ENCODE peak calls at places on chromosomes 3 and 15, in four cellular contexts. One of them, this sample, is unnamed.

GRCh38 chr15:84819791-84820190 is 2.6 kb downstream of the ALPK3 start:
- DNase-seq in stimulated activated CD4-positive, alpha-beta T cell treated with anti-CD3 and anti-CD28 coated beads, Interleukin-12 subunit alpha, Interleukin-12 subunit beta, amount 100 ng/mL, for 4 hours: no peak
- DNase-seq in T-cell: no peak
- DNase-seq in central memory CD4-positive, alpha-beta T cell: no peak
- DNase-seq in this sample: no peak

GRCh38 chr3:15291589-15292541 is 40.5 kb downstream of the SH3BP5 start:
- DNase-seq in stimulated activated CD4-positive, alpha-beta T cell treated with anti-CD3 and anti-CD28 coated beads, Interleukin-12 subunit alpha, Interleukin-12 subunit beta, amount 100 ng/mL, for 4 hours: no peak
- DNase-seq in T-cell: peak
- DNase-seq in central memory CD4-positive, alpha-beta T cell: peak
- DNase-seq in this sample: peak

GRCh38 chr3:30680789-30681188 is 74.4 kb downstream of the TGFBR2 start:
- DNase-seq in stimulated activated CD4-positive, alpha-beta T cell treated with anti-CD3 and anti-CD28 coated beads, Interleukin-12 subunit alpha, Interleukin-12 subunit beta, amount 100 ng/mL, for 4 hours: no peak
- DNase-seq in T-cell: no peak
- DNase-seq in central memory CD4-positive, alpha-beta T cell: no peak
- DNase-seq in this sample: no peak

GRCh38 chr15:78097667-78098066 is 5.3 kb downstream of the SH2D7 start:
- DNase-seq in stimulated activated CD4-positive, alpha-beta T cell treated with anti-CD3 and anti-CD28 coated beads, Interleukin-12 subunit alpha, Interleukin-12 subunit beta, amount 100 ng/mL, for 4 hours: no peak
- DNase-seq in T-cell: no peak
- DNase-seq in central memory CD4-positive, alpha-beta T cell: no peak
- DNase-seq in this sample: no peak

GRCh38 chr15:99169769-99170311 is 65.0 kb downstream of the SYNM start:
- DNase-seq in stimulated activated CD4-positive, alpha-beta T cell treated with anti-CD3 and anti-CD28 coated beads, Interleukin-12 subunit alpha, Interleukin-12 subunit beta, amount 100 ng/mL, for 4 hours: no peak
- DNase-seq in T-cell: no peak
- DNase-seq in central memory CD4-positive, alpha-beta T cell: no peak
- DNase-seq in this sample: no peak

GRCh38 chr15:90413411-90414379 is 25.7 kb downstream of the IQGAP1 start:
- DNase-seq in stimulated activated CD4-positive, alpha-beta T cell treated with anti-CD3 and anti-CD28 coated beads, Interleukin-12 subunit alpha, Interleukin-12 subunit beta, amount 100 ng/mL, for 4 hours: no peak
- DNase-seq in T-cell: no peak
- DNase-seq in central memory CD4-positive, alpha-beta T cell: no peak
- DNase-seq in this sample: no peak

GRCh38 chr3:141129049-141130038 is 78.2 kb downstream of the SPSB4 start:
- DNase-seq in stimulated activated CD4-positive, alpha-beta T cell treated with anti-CD3 and anti-CD28 coated beads, Interleukin-12 subunit alpha, Interleukin-12 subunit beta, amount 100 ng/mL, for 4 hours: no peak
- DNase-seq in T-cell: no peak
- DNase-seq in central memory CD4-positive, alpha-beta T cell: no peak
- DNase-seq in this sample: no peak

GRCh38 chr3:14479591-14479990 is 60.6 kb downstream of the GRIP2 start:
- DNase-seq in stimulated activated CD4-positive, alpha-beta T cell treated with anti-CD3 and anti-CD28 coated beads, Interleukin-12 subunit alpha, Interleukin-12 subunit beta, amount 100 ng/mL, for 4 hours: no peak
- DNase-seq in T-cell: no peak
- DNase-seq in central memory CD4-positive, alpha-beta T cell: no peak
- DNase-seq in this sample: no peak

GRCh38 chr3:132187746-132188145 is 129.5 kb upstream of the ACP3 start:
- DNase-seq in stimulated activated CD4-positive, alpha-beta T cell treated with anti-CD3 and anti-CD28 coated beads, Interleukin-12 subunit alpha, Interleukin-12 subunit beta, amount 100 ng/mL, for 4 hours: no peak
- DNase-seq in T-cell: no peak
- DNase-seq in central memory CD4-positive, alpha-beta T cell: no peak
- DNase-seq in this sample: no peak

GRCh38 chr3:179613807-179614206 is 9.2 kb downstream of the NDUFB5 start:
- DNase-seq in stimulated activated CD4-positive, alpha-beta T cell treated with anti-CD3 and anti-CD28 coated beads, Interleukin-12 subunit alpha, Interleukin-12 subunit beta, amount 100 ng/mL, for 4 hours: no peak
- DNase-seq in T-cell: no peak
- DNase-seq in central memory CD4-positive, alpha-beta T cell: no peak
- DNase-seq in this sample: no peak

GRCh38 chr3:102449341-102449740 is 14.5 kb downstream of the ZPLD1 start:
- DNase-seq in stimulated activated CD4-positive, alpha-beta T cell treated with anti-CD3 and anti-CD28 coated beads, Interleukin-12 subunit alpha, Interleukin-12 subunit beta, amount 100 ng/mL, for 4 hours: no peak
- DNase-seq in T-cell: no peak
- DNase-seq in central memory CD4-positive, alpha-beta T cell: no peak
- DNase-seq in this sample: no peak

GRCh38 chr3:68239542-68239941 is 585.1 kb upstream of the SUCLG2 start:
- DNase-seq in stimulated activated CD4-positive, alpha-beta T cell treated with anti-CD3 and anti-CD28 coated beads, Interleukin-12 subunit alpha, Interleukin-12 subunit beta, amount 100 ng/mL, for 4 hours: no peak
- DNase-seq in T-cell: no peak
- DNase-seq in central memory CD4-positive, alpha-beta T cell: no peak
- DNase-seq in this sample: no peak

GRCh38 chr3:38519000-38519399 is 22.9 kb downstream of the EXOG start:
- DNase-seq in stimulated activated CD4-positive, alpha-beta T cell treated with anti-CD3 and anti-CD28 coated beads, Interleukin-12 subunit alpha, Interleukin-12 subunit beta, amount 100 ng/mL, for 4 hours: no peak
- DNase-seq in T-cell: no peak
- DNase-seq in central memory CD4-positive, alpha-beta T cell: no peak
- DNase-seq in this sample: no peak

GRCh38 chr15:63895787-63896218 is 62.1 kb upstream of the HERC1 start:
- DNase-seq in stimulated activated CD4-positive, alpha-beta T cell treated with anti-CD3 and anti-CD28 coated beads, Interleukin-12 subunit alpha, Interleukin-12 subunit beta, amount 100 ng/mL, for 4 hours: no peak
- DNase-seq in T-cell: no peak
- DNase-seq in central memory CD4-positive, alpha-beta T cell: no peak
- DNase-seq in this sample: no peak

GRCh38 chr3:51875501-51875900 is at the start of gene IQCF5:
- DNase-seq in stimulated activated CD4-positive, alpha-beta T cell treated with anti-CD3 and anti-CD28 coated beads, Interleukin-12 subunit alpha, Interleukin-12 subunit beta, amount 100 ng/mL, for 4 hours: no peak
- DNase-seq in T-cell: no peak
- DNase-seq in central memory CD4-positive, alpha-beta T cell: no peak
- DNase-seq in this sample: no peak

GRCh38 chr15:64775551-64776401 is at the start of gene RBPMS2:
- DNase-seq in stimulated activated CD4-positive, alpha-beta T cell treated with anti-CD3 and anti-CD28 coated beads, Interleukin-12 subunit alpha, Interleukin-12 subunit beta, amount 100 ng/mL, for 4 hours: no peak
- DNase-seq in T-cell: no peak
- DNase-seq in central memory CD4-positive, alpha-beta T cell: no peak
- DNase-seq in this sample: no peak

GRCh38 chr3:42795621-42796181 is 8.6 kb downstream of the HIGD1A start:
- DNase-seq in stimulated activated CD4-positive, alpha-beta T cell treated with anti-CD3 and anti-CD28 coated beads, Interleukin-12 subunit alpha, Interleukin-12 subunit beta, amount 100 ng/mL, for 4 hours: no peak
- DNase-seq in T-cell: no peak
- DNase-seq in central memory CD4-positive, alpha-beta T cell: no peak
- DNase-seq in this sample: no peak

GRCh38 chr15:27091270-27091940 is 120.4 kb downstream of the GABRG3 start:
- DNase-seq in stimulated activated CD4-positive, alpha-beta T cell treated with anti-CD3 and anti-CD28 coated beads, Interleukin-12 subunit alpha, Interleukin-12 subunit beta, amount 100 ng/mL, for 4 hours: no peak
- DNase-seq in T-cell: no peak
- DNase-seq in central memory CD4-positive, alpha-beta T cell: no peak
- DNase-seq in this sample: no peak

GRCh38 chr3:3069723-3070122 is 40.5 kb downstream of the IL5RA start:
- DNase-seq in stimulated activated CD4-positive, alpha-beta T cell treated with anti-CD3 and anti-CD28 coated beads, Interleukin-12 subunit alpha, Interleukin-12 subunit beta, amount 100 ng/mL, for 4 hours: no peak
- DNase-seq in T-cell: no peak
- DNase-seq in central memory CD4-positive, alpha-beta T cell: no peak
- DNase-seq in this sample: no peak

GRCh38 chr3:9078561-9079240 is 115.4 kb upstream of the RAD18 start:
- DNase-seq in stimulated activated CD4-positive, alpha-beta T cell treated with anti-CD3 and anti-CD28 coated beads, Interleukin-12 subunit alpha, Interleukin-12 subunit beta, amount 100 ng/mL, for 4 hours: no peak
- DNase-seq in T-cell: no peak
- DNase-seq in central memory CD4-positive, alpha-beta T cell: no peak
- DNase-seq in this sample: no peak

GRCh38 chr3:32117324-32117723 is 10.9 kb downstream of the GPD1L start:
- DNase-seq in stimulated activated CD4-positive, alpha-beta T cell treated with anti-CD3 and anti-CD28 coated beads, Interleukin-12 subunit alpha, Interleukin-12 subunit beta, amount 100 ng/mL, for 4 hours: no peak
- DNase-seq in T-cell: no peak
- DNase-seq in central memory CD4-positive, alpha-beta T cell: no peak
- DNase-seq in this sample: no peak

GRCh38 chr15:74226761-74227540 is 9.2 kb upstream of the CCDC33 start:
- DNase-seq in stimulated activated CD4-positive, alpha-beta T cell treated with anti-CD3 and anti-CD28 coated beads, Interleukin-12 subunit alpha, Interleukin-12 subunit beta, amount 100 ng/mL, for 4 hours: no peak
- DNase-seq in T-cell: no peak
- DNase-seq in central memory CD4-positive, alpha-beta T cell: no peak
- DNase-seq in this sample: no peak

GRCh38 chr3:55244247-55244646 is 242.9 kb downstream of the WNT5A start:
- DNase-seq in stimulated activated CD4-positive, alpha-beta T cell treated with anti-CD3 and anti-CD28 coated beads, Interleukin-12 subunit alpha, Interleukin-12 subunit beta, amount 100 ng/mL, for 4 hours: no peak
- DNase-seq in T-cell: no peak
- DNase-seq in central memory CD4-positive, alpha-beta T cell: no peak
- DNase-seq in this sample: no peak

GRCh38 chr3:123749716-123750115 is 134.4 kb downstream of the MYLK start:
- DNase-seq in stimulated activated CD4-positive, alpha-beta T cell treated with anti-CD3 and anti-CD28 coated beads, Interleukin-12 subunit alpha, Interleukin-12 subunit beta, amount 100 ng/mL, for 4 hours: no peak
- DNase-seq in T-cell: no peak
- DNase-seq in central memory CD4-positive, alpha-beta T cell: no peak
- DNase-seq in this sample: no peak

GRCh38 chr3:123766195-123767019 is 117.7 kb downstream of the MYLK start:
- DNase-seq in stimulated activated CD4-positive, alpha-beta T cell treated with anti-CD3 and anti-CD28 coated beads, Interleukin-12 subunit alpha, Interleukin-12 subunit beta, amount 100 ng/mL, for 4 hours: no peak
- DNase-seq in T-cell: no peak
- DNase-seq in central memory CD4-positive, alpha-beta T cell: no peak
- DNase-seq in this sample: no peak

GRCh38 chr15:83285979-83286553 is 1.6 kb upstream of the BNC1 start:
- DNase-seq in stimulated activated CD4-positive, alpha-beta T cell treated with anti-CD3 and anti-CD28 coated beads, Interleukin-12 subunit alpha, Interleukin-12 subunit beta, amount 100 ng/mL, for 4 hours: no peak
- DNase-seq in T-cell: no peak
- DNase-seq in central memory CD4-positive, alpha-beta T cell: no peak
- DNase-seq in this sample: no peak

GRCh38 chr15:79206940-79207339 is 75.6 kb upstream of the ANKRD34C start:
- DNase-seq in stimulated activated CD4-positive, alpha-beta T cell treated with anti-CD3 and anti-CD28 coated beads, Interleukin-12 subunit alpha, Interleukin-12 subunit beta, amount 100 ng/mL, for 4 hours: no peak
- DNase-seq in T-cell: no peak
- DNase-seq in central memory CD4-positive, alpha-beta T cell: no peak
- DNase-seq in this sample: no peak

GRCh38 chr15:67803996-67804843 is 21.1 kb upstream of the SKOR1 start:
- DNase-seq in stimulated activated CD4-positive, alpha-beta T cell treated with anti-CD3 and anti-CD28 coated beads, Interleukin-12 subunit alpha, Interleukin-12 subunit beta, amount 100 ng/mL, for 4 hours: no peak
- DNase-seq in T-cell: no peak
- DNase-seq in central memory CD4-positive, alpha-beta T cell: no peak
- DNase-seq in this sample: no peak

GRCh38 chr3:139672247-139672646 is 5.5 kb downstream of the NMNAT3 start:
- DNase-seq in stimulated activated CD4-positive, alpha-beta T cell treated with anti-CD3 and anti-CD28 coated beads, Interleukin-12 subunit alpha, Interleukin-12 subunit beta, amount 100 ng/mL, for 4 hours: no peak
- DNase-seq in T-cell: no peak
- DNase-seq in central memory CD4-positive, alpha-beta T cell: no peak
- DNase-seq in this sample: no peak

GRCh38 chr3:156383433-156384025 is 171.4 kb downstream of the SSR3 start:
- DNase-seq in stimulated activated CD4-positive, alpha-beta T cell treated with anti-CD3 and anti-CD28 coated beads, Interleukin-12 subunit alpha, Interleukin-12 subunit beta, amount 100 ng/mL, for 4 hours: no peak
- DNase-seq in T-cell: no peak
- DNase-seq in central memory CD4-positive, alpha-beta T cell: no peak
- DNase-seq in this sample: no peak

GRCh38 chr3:82390868-82391267 is 629.4 kb upstream of the GBE1 start:
- DNase-seq in stimulated activated CD4-positive, alpha-beta T cell treated with anti-CD3 and anti-CD28 coated beads, Interleukin-12 subunit alpha, Interleukin-12 subunit beta, amount 100 ng/mL, for 4 hours: no peak
- DNase-seq in T-cell: no peak
- DNase-seq in central memory CD4-positive, alpha-beta T cell: no peak
- DNase-seq in this sample: no peak

GRCh38 chr15:64164436-64164835 is 1.6 kb upstream of the PPIB start:
- DNase-seq in stimulated activated CD4-positive, alpha-beta T cell treated with anti-CD3 and anti-CD28 coated beads, Interleukin-12 subunit alpha, Interleukin-12 subunit beta, amount 100 ng/mL, for 4 hours: no peak
- DNase-seq in T-cell: no peak
- DNase-seq in central memory CD4-positive, alpha-beta T cell: no peak
- DNase-seq in this sample: no peak

GRCh38 chr3:124976378-124976777 is 41.8 kb upstream of the MUC13 start:
- DNase-seq in stimulated activated CD4-positive, alpha-beta T cell treated with anti-CD3 and anti-CD28 coated beads, Interleukin-12 subunit alpha, Interleukin-12 subunit beta, amount 100 ng/mL, for 4 hours: no peak
- DNase-seq in T-cell: no peak
- DNase-seq in central memory CD4-positive, alpha-beta T cell: no peak
- DNase-seq in this sample: no peak

GRCh38 chr3:23712656-23713559 is 92.8 kb upstream of the UBE2E1 start:
- DNase-seq in stimulated activated CD4-positive, alpha-beta T cell treated with anti-CD3 and anti-CD28 coated beads, Interleukin-12 subunit alpha, Interleukin-12 subunit beta, amount 100 ng/mL, for 4 hours: no peak
- DNase-seq in T-cell: no peak
- DNase-seq in central memory CD4-positive, alpha-beta T cell: no peak
- DNase-seq in this sample: no peak

This sample was measured in CD8-positive, alpha-beta memory T cell.